ENCODE peak calls at places on chromosomes 6 and 20, in seven cellular contexts. C, B, I, J, N, S and Q are unnamed samples.

GRCh38 chr6:162058281-162058875 is 669.2 kb downstream of the PRKN start:
- DNase-seq in C (no peak), B (no peak), I (peak; percentile 86), J (no peak), N (no peak), S (peak; percentile 36), Q (no peak)

GRCh38 chr6:42136508-42137191 is 5.8 kb downstream of the C6orf132 start:
- DNase-seq in C (no peak), B (no peak), I (no peak), J (no peak), N (no peak), S (no peak), Q (no peak)

GRCh38 chr20:57493091-57493615 is 31.8 kb downstream of the CTCFL start:
- DNase-seq in C (no peak), B (no peak), I (no peak), J (no peak), N (no peak), S (no peak), Q (peak; percentile 55)

GRCh38 chr20:34415079-34415478 is 52.0 kb downstream of the ITCH start:
- DNase-seq in C (no peak), B (no peak), I (no peak), J (no peak), N (no peak), S (no peak), Q (no peak)

GRCh38 chr20:40524071-40524470 is 165.0 kb downstream of the MAFB start:
- DNase-seq in C (no peak), B (no peak), I (no peak), J (no peak), N (no peak), S (no peak), Q (no peak)

GRCh38 chr6:1700283-1700967 is 90.7 kb downstream of the FOXC1 start:
- DNase-seq in C (no peak), B (no peak), I (no peak), J (no peak), N (no peak), S (no peak), Q (no peak)

GRCh38 chr6:127971945-127972391 is 71.1 kb upstream of the THEMIS start:
- DNase-seq in C (no peak), B (peak; percentile 86), I (no peak), J (no peak), N (no peak), S (no peak), Q (no peak)

GRCh38 chr20:58855506-58856314 is 3.2 kb downstream of the GNAS start:
- DNase-seq in C (no peak), B (no peak), I (no peak), J (no peak), N (no peak), S (no peak), Q (peak; percentile 43)

GRCh38 chr6:156647440-156647839 is 129.7 kb upstream of the ARID1B start:
- DNase-seq in C (no peak), B (no peak), I (no peak), J (no peak), N (no peak), S (no peak), Q (no peak)

GRCh38 chr6:10968776-10969175 is 75.3 kb downstream of the ELOVL2 start:
- DNase-seq in C (no peak), B (no peak), I (no peak), J (no peak), N (no peak), S (no peak), Q (no peak)

GRCh38 chr20:10790013-10790412 is 116.2 kb upstream of the JAG1 start:
- DNase-seq in C (no peak), B (no peak), I (peak; percentile 25), J (no peak), N (no peak), S (no peak), Q (no peak)

GRCh38 chr6:147268254-147268653 is 64.0 kb downstream of the STXBP5 start:
- DNase-seq in C (no peak), B (no peak), I (no peak), J (no peak), N (no peak), S (no peak), Q (no peak)

GRCh38 chr6:118444796-118445195 is 103.3 kb upstream of the PLN start:
- DNase-seq in C (no peak), B (no peak), I (no peak), J (no peak), N (no peak), S (no peak), Q (no peak)

GRCh38 chr6:166932616-166933015 is 23.7 kb downstream of the RNASET2 start:
- DNase-seq in C (no peak), B (no peak), I (no peak), J (no peak), N (no peak), S (no peak), Q (no peak)

GRCh38 chr6:579339-579738 is 77.6 kb downstream of the HUS1B start:
- DNase-seq in C (no peak), B (no peak), I (no peak), J (no peak), N (no peak), S (no peak), Q (no peak)

GRCh38 chr6:22497299-22497698 is 72.1 kb upstream of the HDGFL1 start:
- DNase-seq in C (no peak), B (no peak), I (no peak), J (no peak), N (no peak), S (no peak), Q (no peak)

GRCh38 chr20:58991720-58992119 is 10.7 kb downstream of the NELFCD start:
- DNase-seq in C (no peak), B (no peak), I (no peak), J (no peak), N (no peak), S (peak; percentile 8), Q (no peak)

GRCh38 chr6:36769676-36770499 is 69.4 kb downstream of the CPNE5 start:
- DNase-seq in C (no peak), B (peak; percentile 8), I (no peak), J (peak; percentile 52), N (no peak), S (no peak), Q (no peak)

DNA sequence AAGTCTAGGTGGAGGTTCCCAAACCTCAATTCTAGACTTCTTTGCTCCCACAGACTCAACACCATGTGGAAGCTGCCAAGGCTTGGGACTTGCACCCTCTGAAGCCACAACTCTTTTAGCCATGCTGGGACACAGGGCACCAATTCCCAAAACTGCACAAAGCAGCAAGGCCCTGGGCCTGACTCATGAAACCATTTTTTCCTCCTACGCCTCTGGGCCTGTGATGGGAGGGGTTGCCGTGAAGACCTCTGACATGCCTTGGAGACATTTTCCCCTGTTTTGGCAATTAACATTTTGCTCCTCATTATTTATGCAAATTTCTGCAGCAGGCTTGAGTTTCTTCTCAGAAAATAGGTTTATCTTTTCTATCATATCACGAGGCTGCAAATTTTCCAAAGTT is 355.4 kb upstream of the RUNX2 start:
- DNase-seq in C (no peak), B (no peak), I (no peak), J (no peak), N (no peak), S (no peak), Q (no peak)
- H3K4me1 ChIP-seq in C (peaks cover 5% of the 10 kb centered on the region), B (peaks cover 18% of the 10 kb centered on the region), I (no peaks in the 10 kb centered on the region), J (no peaks in the 10 kb centered on the region), N (no peaks in the 10 kb centered on the region), S (peaks cover 5% of the 10 kb centered on the region), Q (no peaks in the 10 kb centered on the region)

GRCh38 chr6:139955366-139956155 is 581.1 kb upstream of the CITED2 start:
- DNase-seq in C (no peak), B (no peak), I (no peak), J (no peak), N (no peak), S (no peak), Q (no peak)
- H3K27ac ChIP-seq in C (no peak overlapping the region), B (no peak overlapping the region), I (no peak overlapping the region), J (no peak overlapping the region), N (no peak overlapping the region), S (no peak overlapping the region), Q (no peak overlapping the region)

GRCh38 chr6:56815436-56815835 is 139.5 kb upstream of the BEND6 start:
- DNase-seq in C (no peak), B (no peak), I (no peak), J (no peak), N (no peak), S (no peak), Q (no peak)

GRCh38 chr6:56814308-56814707 is 140.6 kb upstream of the BEND6 start:
- DNase-seq in C (no peak), B (no peak), I (no peak), J (no peak), N (no peak), S (no peak), Q (no peak)

GRCh38 chr6:56816393-56816792 is 138.5 kb upstream of the BEND6 start:
- DNase-seq in C (no peak), B (no peak), I (no peak), J (no peak), N (no peak), S (no peak), Q (no peak)

GRCh38 chr6:56819604-56820003 is 135.3 kb upstream of the BEND6 start:
- DNase-seq in C (no peak), B (no peak), I (no peak), J (no peak), N (no peak), S (no peak), Q (no peak)

DNA sequence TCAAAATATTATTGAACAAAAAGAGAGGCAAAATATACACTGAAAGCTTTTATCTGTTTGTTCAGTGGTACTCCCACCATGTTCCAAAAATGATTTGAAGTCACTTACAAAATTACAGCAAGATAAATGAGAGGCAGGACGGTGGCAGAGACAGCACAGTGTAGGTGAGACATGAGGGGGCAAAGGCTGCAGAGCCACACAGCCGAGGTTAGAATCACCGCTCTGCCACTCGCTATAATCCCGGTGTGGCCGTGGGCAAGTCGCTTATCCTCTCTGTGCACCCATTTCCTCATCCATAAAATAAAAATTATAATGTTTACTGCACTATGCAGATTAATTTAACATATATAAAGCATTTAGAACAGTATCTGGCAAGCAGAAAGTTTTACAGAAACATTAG is 140.1 kb upstream of the BEND6 start:
- DNase-seq in C (no peak), B (no peak), I (no peak), J (no peak), N (no peak), S (no peak), Q (no peak)
- H3K4me3 ChIP-seq in C (no peak overlapping the region), B (no peak overlapping the region), I (no peak overlapping the region), J (no peak overlapping the region), N (no peak overlapping the region), S (peak overlapping the region; percentile 37), Q (no peak overlapping the region)

GRCh38 chr20:36466089-36466488 is 75.2 kb upstream of the MYL9 start:
- DNase-seq in C (no peak), B (no peak), I (no peak), J (no peak), N (no peak), S (no peak), Q (no peak)
- H3K4me1 ChIP-seq in C (peaks cover 82% of the 10 kb centered on the region), B (peaks cover 65% of the 10 kb centered on the region), I (peaks cover 88% of the 10 kb centered on the region), J (peaks cover 41% of the 10 kb centered on the region), N (no peaks in the 10 kb centered on the region), S (peaks cover 83% of the 10 kb centered on the region), Q (peaks cover 43% of the 10 kb centered on the region)

DNA sequence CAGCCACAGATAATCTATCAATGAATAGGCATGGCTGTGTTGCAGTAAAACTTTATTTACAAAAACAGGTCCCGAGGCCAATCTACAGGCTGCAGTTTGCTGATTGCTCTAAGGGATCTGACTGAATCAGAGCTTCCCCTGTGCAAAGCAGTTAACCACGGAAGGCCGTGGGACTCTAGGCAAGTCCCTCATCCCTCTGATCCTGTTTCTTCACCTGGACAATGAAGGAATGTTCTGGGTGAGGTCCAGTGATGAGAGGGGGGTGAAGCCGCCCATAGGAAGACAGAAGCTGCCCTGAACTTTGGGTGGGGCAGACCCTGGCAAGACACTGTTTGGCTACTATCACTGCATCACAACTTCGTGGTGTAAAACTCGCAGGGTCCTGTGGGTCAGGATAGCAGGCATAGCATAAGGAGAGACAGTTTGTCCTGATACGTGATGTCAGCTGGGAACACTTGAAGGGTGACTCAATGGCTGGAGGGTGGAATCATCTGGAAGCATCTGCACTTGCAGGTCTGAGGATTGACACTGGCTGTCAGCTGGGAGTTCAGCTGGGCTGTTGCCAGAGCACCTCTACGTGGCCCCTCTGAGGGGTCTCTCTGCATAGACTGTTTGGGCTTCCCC is 33.3 kb upstream of the TGM2 start:
- DNase-seq in C (no peak), B (no peak), I (no peak), J (no peak), N (no peak), S (no peak), Q (no peak)
- H3K27ac ChIP-seq in C (peak overlapping the region; percentile 83), B (no peak overlapping the region), I (no peak overlapping the region), J (no peak overlapping the region), N (no peak overlapping the region), S (no peak overlapping the region), Q (no peak overlapping the region)